ENCODE peak calls at places on chromosomes 11 and 22, in seven cellular contexts. U, Y, H, W, G, N and A are unnamed samples.

GRCh38 chr11:57888385-57888784 is 126.8 kb downstream of the CTNND1 start:
- DNase-seq in U (no peak), Y (no peak), H (no peak), W (no peak), G (no peak), N (no peak), A (no peak)

GRCh38 chr11:68297812-68298658 is 14.4 kb upstream of the LRP5 start:
- DNase-seq in U (peak; percentile 87), Y (no peak), H (peak; percentile 86), W (peak; percentile 75), G (peak; percentile 79), N (peak; percentile 95), A (peak; percentile 81)

GRCh38 chr22:27329966-27330645 is 471.4 kb downstream of the MN1 start:
- DNase-seq in U (no peak), Y (no peak), H (no peak), W (no peak), G (no peak), N (no peak), A (no peak)

GRCh38 chr22:49270595-49271368 is 556.9 kb downstream of the BRD1 start:
- DNase-seq in U (peak; percentile 21), Y (peak; percentile 75), H (no peak), W (no peak), G (no peak), N (no peak), A (no peak)

GRCh38 chr11:91257593-91258170 is 966.9 kb upstream of the FAT3 start:
- DNase-seq in U (no peak), Y (no peak), H (peak; percentile 7), W (no peak), G (no peak), N (no peak), A (no peak)

GRCh38 chr11:35483131-35483800 is 42.1 kb downstream of the PAMR1 start:
- DNase-seq in U (no peak), Y (no peak), H (peak; percentile 72), W (no peak), G (no peak), N (no peak), A (no peak)

GRCh38 chr22:44132724-44133123 is 48.0 kb upstream of the PARVG start:
- DNase-seq in U (no peak), Y (no peak), H (no peak), W (no peak), G (no peak), N (no peak), A (no peak)

GRCh38 chr11:126538071-126538470 is 182.6 kb downstream of the ST3GAL4 start:
- DNase-seq in U (no peak), Y (no peak), H (peak; percentile 25), W (no peak), G (no peak), N (no peak), A (no peak)

GRCh38 chr11:95512682-95513081 is 276.9 kb downstream of the FAM76B start:
- DNase-seq in U (no peak), Y (no peak), H (peak; percentile 96), W (no peak), G (peak; percentile 22), N (peak; percentile 34), A (no peak)

GRCh38 chr11:130145975-130146776 is 13.4 kb upstream of the ST14 start:
- DNase-seq in U (peak; percentile 82), Y (no peak), H (peak; percentile 56), W (no peak), G (peak; percentile 40), N (peak; percentile 90), A (no peak)

DNA sequence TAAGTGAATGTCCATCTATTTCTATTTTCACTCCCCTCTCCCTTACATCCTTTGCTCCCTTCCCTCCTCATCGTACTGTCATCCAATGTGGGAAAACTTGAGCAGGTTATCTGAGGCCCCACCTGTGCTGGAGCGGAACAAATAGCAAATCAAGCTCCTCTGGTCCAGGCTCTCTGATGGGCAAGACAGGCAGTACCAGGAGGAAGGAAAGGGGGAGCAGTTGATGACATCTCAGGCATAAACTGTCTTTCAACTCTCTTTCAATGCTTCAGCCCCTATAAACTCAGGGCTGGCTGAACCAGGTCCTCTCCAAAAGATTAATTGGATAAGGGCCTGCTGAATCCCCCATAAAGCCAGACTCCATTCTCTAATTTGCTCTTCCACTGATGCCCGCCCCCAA is 1.5 kb upstream of the CCKBR start:
- DNase-seq in U (no peak), Y (no peak), H (no peak), W (no peak), G (no peak), N (no peak), A (no peak)
- TF ChIP-seq CTCF in U (no peak), Y (no peak), H (no peak), W (no peak), G (no peak), N (no peak), A (no peak)

GRCh38 chr11:16606784-16607674 is 131.4 kb upstream of the C11orf58 start:
- DNase-seq in U (peak; percentile 28), Y (no peak), H (peak; percentile 16), W (no peak), G (peak; percentile 68), N (no peak), A (peak; percentile 19)
- TF ChIP-seq CTCF in U (no peak), Y (peak; percentile 9), H (no peak), W (no peak), G (no peak), N (no peak), A (no peak)

DNA sequence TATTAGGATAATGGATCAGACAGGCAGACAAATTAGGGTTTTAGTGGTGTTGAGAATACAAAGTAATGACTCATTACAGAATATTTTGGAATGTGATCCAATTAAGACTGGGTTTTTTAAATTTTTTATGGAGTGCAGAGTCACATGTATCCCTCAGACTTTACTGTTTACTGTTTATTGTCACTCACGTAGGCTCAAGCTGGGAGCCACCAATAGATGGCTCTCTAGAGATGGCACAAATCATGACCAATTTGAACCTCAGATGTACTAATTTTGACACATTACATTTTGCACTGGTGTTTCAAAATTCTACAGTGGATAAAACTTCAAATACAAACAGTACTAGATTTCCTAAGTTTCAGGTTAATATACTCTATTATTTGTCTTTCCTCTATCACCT is 53.6 kb upstream of the ANO3 start:
- DNase-seq in U (no peak), Y (no peak), H (no peak), W (no peak), G (no peak), N (no peak), A (no peak)
- TF ChIP-seq CTCF in U (no peak), Y (peak; percentile 16), H (no peak), W (no peak), G (no peak), N (no peak), A (no peak)

GRCh38 chr11:32885556-32885955 is 7.1 kb upstream of the QSER1 start:
- DNase-seq in U (no peak), Y (no peak), H (no peak), W (no peak), G (no peak), N (no peak), A (no peak)

GRCh38 chr11:32884023-32884422 is 8.6 kb upstream of the QSER1 start:
- DNase-seq in U (no peak), Y (no peak), H (no peak), W (no peak), G (no peak), N (no peak), A (no peak)

GRCh38 chr11:32886180-32886579 is 6.4 kb upstream of the QSER1 start:
- DNase-seq in U (no peak), Y (no peak), H (no peak), W (no peak), G (no peak), N (no peak), A (no peak)

GRCh38 chr11:32881286-32881685 is 11.3 kb upstream of the QSER1 start:
- DNase-seq in U (no peak), Y (no peak), H (peak; percentile 34), W (no peak), G (no peak), N (no peak), A (no peak)

DNA sequence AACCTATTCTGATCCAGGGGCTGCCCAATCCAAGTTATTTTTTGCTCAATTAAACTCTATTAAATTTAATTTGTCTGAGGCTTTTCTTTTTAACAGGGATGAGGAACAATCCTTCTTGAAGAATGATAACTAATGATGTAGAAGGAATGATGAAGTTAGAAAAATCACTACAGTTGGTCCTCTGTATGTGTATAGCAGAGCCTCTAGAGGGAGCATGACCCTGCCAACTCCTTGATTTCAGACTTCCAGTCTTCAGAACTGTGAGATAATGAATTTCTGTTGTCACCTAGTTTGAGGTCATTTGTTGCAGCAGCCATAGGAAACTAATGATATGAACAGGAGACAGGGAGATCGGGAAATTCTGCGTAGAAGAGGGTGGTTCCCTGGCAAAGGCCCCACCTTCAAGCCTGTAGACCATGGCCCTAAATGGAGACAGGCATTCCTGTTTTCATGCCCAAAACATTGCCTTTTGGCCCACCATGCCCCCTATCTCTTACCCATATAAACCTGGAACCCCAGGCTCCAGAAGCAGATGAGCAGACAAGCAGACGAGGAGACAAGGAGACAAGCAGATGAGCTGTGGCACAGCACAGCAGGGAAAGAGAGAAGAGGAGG is 7.7 kb upstream of the QSER1 start:
- DNase-seq in U (no peak), Y (no peak), H (peak; percentile 48), W (no peak), G (no peak), N (no peak), A (no peak)
- TF ChIP-seq CTCF in U (no peak), Y (peak; percentile 73), H (peak; percentile 60), W (no peak), G (peak; percentile 43), N (peak; percentile 24), A (peak; percentile 25)

DNA sequence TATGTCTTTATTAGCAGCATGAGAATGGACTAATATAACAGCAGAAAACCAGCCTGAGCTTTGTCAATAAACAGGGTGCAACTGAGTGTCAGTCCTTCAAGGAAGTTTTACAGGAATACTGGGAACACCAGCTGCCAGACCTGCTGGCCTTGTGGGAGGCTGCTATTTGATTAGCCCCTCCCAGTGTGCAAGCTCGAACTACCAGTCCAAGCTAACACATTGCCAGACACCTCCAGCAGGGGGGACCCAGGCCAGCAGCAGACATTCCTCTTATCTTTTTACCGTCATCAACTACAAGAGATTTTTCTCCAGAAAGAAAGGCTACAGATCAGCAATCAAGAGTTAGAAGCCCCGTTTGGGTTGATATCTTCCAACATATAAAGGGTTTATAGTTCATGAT is 942.8 kb upstream of the TENM4 start:
- DNase-seq in U (no peak), Y (no peak), H (no peak), W (no peak), G (no peak), N (peak; percentile 27), A (no peak)
- TF ChIP-seq CTCF in U (no peak), Y (no peak), H (no peak), W (no peak), G (no peak), N (no peak), A (no peak)

GRCh38 chr11:1303196-1303821 is 6.1 kb downstream of the TOLLIP start:
- DNase-seq in U (peak; percentile 57), Y (no peak), H (peak; percentile 25), W (no peak), G (no peak), N (no peak), A (no peak)
- TF ChIP-seq CTCF in U (no peak), Y (peak; percentile 58), H (no peak), W (peak; percentile 59), G (peak; percentile 11), N (no peak), A (no peak)